ENCODE peak calls at places on chromosomes 7 and 10, in eight cellular contexts. A, R, U, E, P, S, L and V are unnamed samples.

GRCh38 chr10:10605551-10606081 is 412.1 kb upstream of the CELF2 start:
- DNase-seq in A (no peak), R (no peak), U (peak), E (no peak), P (peak), S (no peak), L (no peak), V (peak)

GRCh38 chr7:47193003-47193402 is 388.9 kb downstream of the TNS3 start:
- DNase-seq in A (no peak), R (no peak), U (no peak), E (no peak), P (no peak), S (no peak), L (no peak), V (no peak)

GRCh38 chr10:17232276-17232987 is 4.4 kb downstream of the VIM start:
- DNase-seq in A (no peak), R (no peak), U (no peak), E (no peak), P (no peak), S (peak), L (no peak), V (no peak)

GRCh38 chr10:117161386-117162033 is 23.4 kb upstream of the VAX1 start:
- DNase-seq in A (no peak), R (no peak), U (no peak), E (no peak), P (no peak), S (no peak), L (no peak), V (no peak)

GRCh38 chr10:119396008-119396708 is 146.4 kb downstream of the RGS10 start:
- DNase-seq in A (no peak), R (no peak), U (no peak), E (no peak), P (no peak), S (no peak), L (no peak), V (no peak)

GRCh38 chr10:3969876-3970666 is 185.1 kb upstream of the KLF6 start:
- DNase-seq in A (no peak), R (no peak), U (no peak), E (no peak), P (no peak), S (no peak), L (no peak), V (no peak)

GRCh38 chr7:28091190-28091589 is 89.4 kb downstream of the JAZF1 start:
- DNase-seq in A (no peak), R (no peak), U (no peak), E (no peak), P (no peak), S (no peak), L (no peak), V (no peak)

GRCh38 chr7:23341846-23342598 is 42.9 kb downstream of the MALSU1 start:
- DNase-seq in A (no peak), R (no peak), U (no peak), E (no peak), P (no peak), S (no peak), L (no peak), V (no peak)

GRCh38 chr7:122383934-122384333 is 79.4 kb upstream of the FEZF1 start:
- DNase-seq in A (no peak), R (no peak), U (no peak), E (no peak), P (no peak), S (peak), L (no peak), V (no peak)

GRCh38 chr7:132941433-132941832 is 140.5 kb downstream of the CHCHD3 start:
- DNase-seq in A (no peak), R (no peak), U (no peak), E (no peak), P (no peak), S (no peak), L (no peak), V (no peak)

GRCh38 chr7:114048386-114049235 is 129.8 kb upstream of the PPP1R3A start:
- DNase-seq in A (peak), R (no peak), U (no peak), E (peak), P (no peak), S (no peak), L (peak), V (no peak)

GRCh38 chr7:27459021-27459728 is 203.5 kb downstream of the HIBADH start:
- DNase-seq in A (no peak), R (no peak), U (peak), E (no peak), P (no peak), S (no peak), L (no peak), V (no peak)

GRCh38 chr7:83486536-83486935 is 162.4 kb downstream of the SEMA3E start:
- DNase-seq in A (no peak), R (no peak), U (no peak), E (no peak), P (no peak), S (no peak), L (no peak), V (no peak)

GRCh38 chr10:46220872-46221538 is 65.8 kb upstream of the ANTXRL start:
- DNase-seq in A (no peak), R (no peak), U (no peak), E (no peak), P (no peak), S (no peak), L (peak), V (no peak)

GRCh38 chr10:125156196-125156595 is 4.2 kb downstream of the CTBP2 start:
- DNase-seq in A (no peak), R (no peak), U (no peak), E (no peak), P (peak), S (no peak), L (no peak), V (no peak)

GRCh38 chr10:71397340-71398212 is 856 bp downstream of the CDH23 start:
- DNase-seq in A (no peak), R (no peak), U (no peak), E (peak), P (peak), S (no peak), L (no peak), V (no peak)

GRCh38 chr10:48468130-48468790 is 136.6 kb downstream of the ARHGAP22 start:
- DNase-seq in A (no peak), R (peak), U (no peak), E (no peak), P (no peak), S (no peak), L (no peak), V (no peak)

GRCh38 chr7:33446551-33446950 is 317.2 kb downstream of the BBS9 start:
- DNase-seq in A (no peak), R (no peak), U (no peak), E (no peak), P (no peak), S (no peak), L (no peak), V (no peak)

GRCh38 chr10:60444494-60445064 is 54.9 kb upstream of the ANK3 start:
- DNase-seq in A (no peak), R (no peak), U (no peak), E (no peak), P (no peak), S (no peak), L (peak), V (no peak)

GRCh38 chr7:37923996-37924395 is 3.6 kb downstream of the EPDR1 start:
- DNase-seq in A (no peak), R (no peak), U (no peak), E (no peak), P (no peak), S (no peak), L (no peak), V (no peak)

GRCh38 chr10:109892885-109893284 is 30.4 kb downstream of the XPNPEP1 start:
- DNase-seq in A (no peak), R (no peak), U (no peak), E (no peak), P (no peak), S (no peak), L (no peak), V (peak)

GRCh38 chr10:63711866-63712716 is 190.9 kb downstream of the REEP3 start:
- DNase-seq in A (peak), R (peak), U (peak), E (peak), P (peak), S (no peak), L (peak), V (peak)

GRCh38 chr7:33050425-33051318 is 11.9 kb downstream of the NT5C3A start:
- DNase-seq in A (peak), R (no peak), U (peak), E (peak), P (no peak), S (no peak), L (peak), V (no peak)

GRCh38 chr7:100822236-100823139 is 4.8 kb downstream of the EPHB4 start:
- DNase-seq in A (no peak), R (no peak), U (no peak), E (no peak), P (peak), S (no peak), L (no peak), V (no peak)

GRCh38 chr7:47847207-47847606 is 101.1 kb downstream of the PKD1L1 start:
- DNase-seq in A (no peak), R (no peak), U (no peak), E (no peak), P (no peak), S (no peak), L (no peak), V (no peak)

GRCh38 chr7:144957998-144958397 is 122.1 kb upstream of the TPK1 start:
- DNase-seq in A (no peak), R (no peak), U (no peak), E (no peak), P (no peak), S (no peak), L (no peak), V (no peak)

GRCh38 chr10:5659702-5660528 is 6.5 kb downstream of the ASB13 start:
- DNase-seq in A (peak), R (peak), U (peak), E (no peak), P (no peak), S (no peak), L (peak), V (no peak)

GRCh38 chr10:91257310-91257709 is 36.8 kb downstream of the PCGF5 start:
- DNase-seq in A (no peak), R (no peak), U (no peak), E (peak), P (no peak), S (no peak), L (no peak), V (no peak)

DNA sequence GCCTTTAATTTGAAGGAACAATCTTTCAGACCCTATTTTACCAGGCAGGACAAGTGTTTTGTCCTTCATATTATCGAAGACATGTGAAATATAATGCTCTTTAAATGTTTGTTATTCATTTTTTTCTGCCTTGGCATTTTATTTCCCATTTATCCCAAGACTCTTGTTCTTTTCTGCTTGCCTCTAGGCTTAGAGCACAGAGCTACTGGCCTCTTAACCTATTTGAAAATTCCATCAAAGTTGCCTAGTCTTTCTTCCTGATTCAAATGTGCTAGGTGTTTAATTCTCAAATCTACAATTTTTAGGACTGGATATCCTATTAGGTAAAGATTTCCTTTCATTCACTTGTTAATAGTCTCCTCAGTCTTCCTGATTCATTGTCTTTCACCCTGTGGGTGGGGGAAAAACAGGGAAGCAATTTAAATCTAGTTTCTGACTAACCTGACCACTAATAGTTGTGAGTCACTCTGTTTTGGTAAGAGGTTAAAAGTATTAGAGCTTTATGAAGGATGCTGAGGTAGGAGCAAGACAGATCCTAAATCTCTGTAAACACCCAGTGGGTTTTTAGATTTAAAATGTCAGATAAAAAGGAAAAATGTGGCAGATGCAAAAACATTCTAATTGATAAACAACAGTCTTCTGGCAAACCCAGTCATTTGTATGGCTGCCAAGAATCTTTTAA is 1.5 kb downstream of the LIPK start:
- DNase-seq in A (no peak), R (no peak), U (no peak), E (no peak), P (no peak), S (no peak), L (no peak), V (no peak)
- TF ChIP-seq EP300 in A (no peak), R (no peak), U (no peak), E (no peak), P (no peak), S (no peak), L (no peak), V (no peak)

DNA sequence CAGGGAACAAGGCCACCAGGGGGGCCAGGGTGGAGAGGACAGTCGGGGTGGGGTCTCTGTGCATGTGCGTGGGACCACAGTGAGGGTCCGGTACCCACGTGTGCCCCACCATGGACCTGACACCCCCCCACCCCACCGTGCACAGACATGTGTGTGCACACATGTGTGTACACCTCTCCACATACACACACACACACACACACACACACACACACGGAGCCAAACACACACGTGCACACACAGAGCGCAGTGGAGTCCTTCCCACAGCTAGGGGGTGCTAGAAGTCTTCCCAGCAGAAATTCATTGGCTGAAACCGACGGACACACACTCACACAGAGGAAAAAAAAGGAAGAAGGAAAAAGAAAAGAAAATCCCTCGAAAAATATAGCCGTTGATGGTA is 42.8 kb upstream of the GNA12 start:
- DNase-seq in A (peak), R (peak), U (peak), E (peak), P (peak), S (no peak), L (peak), V (no peak)
- TF ChIP-seq EP300 in A (no peak), R (no peak), U (no peak), E (no peak), P (no peak), S (no peak), L (no peak), V (no peak)

GRCh38 chr7:40463449-40463848 is 328.6 kb downstream of the SUGCT start:
- DNase-seq in A (no peak), R (no peak), U (no peak), E (no peak), P (no peak), S (no peak), L (no peak), V (no peak)
- TF ChIP-seq EP300 in A (no peak), R (no peak), U (no peak), E (no peak), P (no peak), S (no peak), L (no peak), V (no peak)

DNA sequence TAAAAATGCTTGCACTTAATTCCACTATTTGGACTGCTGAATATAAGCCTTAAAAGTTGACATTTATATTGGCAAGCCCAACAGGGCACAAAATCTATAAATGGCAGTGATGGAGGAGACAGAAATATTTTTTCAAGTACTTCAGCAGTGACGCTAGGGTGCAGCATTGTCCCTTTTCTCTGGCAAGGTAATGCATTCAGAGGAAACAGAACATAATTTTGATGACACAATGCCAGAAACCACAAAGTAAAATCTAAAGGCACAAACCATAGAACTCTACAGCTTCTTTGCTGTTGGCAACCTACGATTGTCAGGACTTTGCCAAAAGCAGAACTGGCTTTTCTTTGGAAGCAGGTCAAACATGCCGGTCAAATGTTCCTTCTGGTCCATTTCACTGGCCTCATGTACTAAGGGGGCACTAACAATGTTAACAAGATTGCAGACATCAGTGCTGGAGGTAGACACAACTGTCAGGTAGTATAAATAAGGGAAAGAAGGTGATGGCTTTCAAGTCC is 30.9 kb upstream of the FAM133B start:
- DNase-seq in A (peak), R (peak), U (peak), E (peak), P (peak), S (peak), L (peak), V (no peak)
- TF ChIP-seq EP300 in A (no peak), R (no peak), U (peak), E (peak), P (no peak), S (no peak), L (no peak), V (no peak)

DNA sequence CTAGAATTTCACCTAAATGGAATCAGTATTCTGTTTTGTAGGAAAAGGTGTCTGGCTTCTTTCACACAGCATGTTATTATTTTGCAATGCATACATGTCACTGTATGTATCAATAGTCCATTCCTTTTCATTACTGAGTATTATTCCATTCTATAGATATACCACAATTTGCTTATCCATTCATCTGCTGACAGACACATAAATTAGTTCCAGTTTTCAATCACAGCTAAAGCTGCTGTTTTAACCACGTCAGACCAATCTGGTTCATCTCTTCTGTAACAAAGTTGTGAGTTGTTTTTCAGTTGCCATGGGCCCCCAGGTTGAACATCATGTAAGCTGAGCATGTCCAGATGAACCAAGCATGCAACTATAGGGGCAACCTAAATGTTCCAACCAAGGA is 282.1 kb upstream of the MKLN1 start:
- DNase-seq in A (no peak), R (no peak), U (no peak), E (no peak), P (no peak), S (no peak), L (no peak), V (no peak)
- TF ChIP-seq EP300 in A (no peak), R (no peak), U (no peak), E (no peak), P (no peak), S (no peak), L (no peak), V (no peak)

DNA sequence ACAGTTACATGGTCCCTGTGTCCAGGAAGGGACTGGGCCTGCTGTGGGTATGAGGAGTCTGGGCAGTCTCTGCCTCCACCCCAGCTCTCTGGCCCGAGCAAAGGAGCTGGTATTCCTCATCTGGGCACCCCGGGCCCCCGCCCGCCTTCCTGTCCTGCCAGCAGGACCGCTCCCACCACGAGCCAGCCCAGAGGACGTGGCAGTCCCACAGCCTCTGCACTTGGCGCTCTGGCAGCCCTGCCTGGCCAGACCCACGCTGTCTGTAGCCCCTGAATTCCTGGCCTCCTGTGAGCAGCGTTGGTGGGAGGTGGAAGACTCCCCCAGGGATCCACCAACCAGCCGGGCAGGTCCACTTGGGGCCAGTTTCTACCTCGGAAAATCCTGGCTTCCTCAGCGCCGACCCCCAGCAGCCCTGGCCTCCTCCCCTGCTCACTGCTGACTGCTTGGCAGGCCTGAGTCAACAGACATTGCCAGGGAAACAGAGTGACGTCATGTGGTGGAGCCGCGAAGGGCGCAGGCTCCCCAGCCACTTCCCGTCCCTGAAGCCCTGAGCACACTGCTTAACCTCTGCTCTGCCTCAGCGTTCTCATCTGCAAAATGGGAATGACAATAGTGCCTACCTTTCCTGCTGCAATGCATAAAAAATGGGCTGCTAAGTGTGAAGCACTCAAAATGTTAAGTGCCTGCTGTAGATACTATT is 21.6 kb upstream of the LIMK1 start:
- DNase-seq in A (peak), R (peak), U (peak), E (peak), P (peak), S (no peak), L (peak), V (peak)
- TF ChIP-seq EP300 in A (no peak), R (no peak), U (peak), E (no peak), P (peak), S (no peak), L (no peak), V (no peak)

GRCh38 chr10:61795551-61795950 is 105.9 kb upstream of the ARID5B start:
- DNase-seq in A (peak), R (no peak), U (no peak), E (no peak), P (no peak), S (no peak), L (no peak), V (no peak)
- TF ChIP-seq EP300 in A (no peak), R (no peak), U (no peak), E (no peak), P (no peak), S (no peak), L (no peak), V (no peak)